ENCODE peak calls at places on chromosomes 5 and 9, in eight cellular contexts. O, I, C, R, Y, V, J and E are unnamed samples.

GRCh38 chr9:134488251-134488900 is 153.2 kb upstream of the COL5A1 start:
- DNase-seq in Y (no peak), I (no peak), C (no peak), V (no peak), O (no peak), J (no peak), R (no peak), E (no peak)

GRCh38 chr9:106443520-106443919 is 419.4 kb upstream of the ZNF462 start:
- DNase-seq in Y (no peak), O (no peak), R (no peak), J (no peak), V (no peak), I (no peak), C (no peak), E (no peak)

GRCh38 chr5:78540335-78541057 is 108.1 kb downstream of the LHFPL2 start:
- DNase-seq in R (no peak), O (no peak), J (no peak), V (no peak), I (no peak), C (peak; percentile 61), Y (no peak), E (no peak)

GRCh38 chr5:39164529-39165402 is 54.6 kb downstream of the FYB1 start:
- DNase-seq in C (no peak), I (peak; percentile 49), Y (no peak), J (no peak), O (no peak), R (no peak), V (no peak), E (no peak)

GRCh38 chr9:127853312-127854168 is 918 bp downstream of the ENG start:
- DNase-seq in O (no peak), V (no peak), I (no peak), J (no peak), Y (no peak), R (no peak), C (no peak), E (no peak)

GRCh38 chr5:84437673-84438315 is 53.1 kb upstream of the EDIL3 start:
- DNase-seq in R (no peak), J (no peak), I (peak; percentile 86), V (no peak), C (no peak), Y (no peak), O (no peak), E (no peak)

GRCh38 chr5:38551020-38552017 is 5.1 kb downstream of the LIFR start:
- DNase-seq in C (no peak), R (no peak), Y (no peak), I (peak; percentile 68), V (peak; percentile 27), J (peak; percentile 25), O (no peak), E (no peak)

GRCh38 chr9:127447416-127448111 is 3.6 kb downstream of the RPL12 start:
- DNase-seq in Y (no peak), O (no peak), R (no peak), J (no peak), I (no peak), V (no peak), C (no peak), E (no peak)

GRCh38 chr9:91416086-91416712 is 7.4 kb downstream of the NFIL3 start:
- DNase-seq in Y (no peak), J (no peak), O (no peak), C (no peak), I (no peak), R (no peak), V (no peak), E (no peak)

GRCh38 chr5:95163079-95163478 is 121.8 kb downstream of the MCTP1 start:
- DNase-seq in R (no peak), I (no peak), O (no peak), Y (no peak), C (no peak), J (no peak), V (no peak), E (no peak)

GRCh38 chr5:175681975-175682354 is 24.1 kb downstream of the HRH2 start:
- DNase-seq in V (no peak), I (no peak), Y (no peak), J (no peak), O (no peak), C (no peak), R (no peak), E (no peak)

GRCh38 chr9:133129001-133129799 is 8.2 kb upstream of the RALGDS start:
- DNase-seq in C (no peak), R (no peak), O (peak; percentile 63), Y (no peak), J (peak; percentile 92), V (no peak), I (no peak), E (no peak)